ENCODE peak calls at places on chromosomes 5 and 9, in nine cellular contexts. One of them, this sample, is unnamed.
A peak's percentile ranks its signal among the peaks of the same experiment; 100 is the strongest.

GRCh38 chr5:58849151-58849550 is 266.3 kb downstream of the RAB3C start:
- DNase-seq in HEK293T: no peak
- DNase-seq in WTC11: no peak
- DNase-seq in occipital lobe: no peak
- DNase-seq in Calu3: no peak
- DNase-seq in sciatic nerve: no peak
- DNase-seq in HT-29: no peak
- DNase-seq in ELF-1: no peak
- DNase-seq in NB4: no peak
- DNase-seq in this sample: no peak

GRCh38 chr9:80231847-80232246 is 660.1 kb downstream of the TLE4 start:
- DNase-seq in NB4: no peak
- DNase-seq in occipital lobe: no peak
- DNase-seq in WTC11: no peak
- DNase-seq in Calu3: no peak
- DNase-seq in sciatic nerve: no peak
- DNase-seq in HEK293T: no peak
- DNase-seq in ELF-1: no peak
- DNase-seq in HT-29: no peak
- DNase-seq in this sample: no peak

GRCh38 chr5:136094189-136094912 is 38.3 kb upstream of the SMAD5 start:
- DNase-seq in HEK293T: no peak
- DNase-seq in Calu3: peak; percentile 54
- DNase-seq in ELF-1: no peak
- DNase-seq in occipital lobe: no peak
- DNase-seq in WTC11: no peak
- DNase-seq in NB4: no peak
- DNase-seq in sciatic nerve: no peak
- DNase-seq in HT-29: peak; percentile 59
- DNase-seq in this sample: no peak

GRCh38 chr9:94908583-94909249 is 182.2 kb downstream of the AOPEP start:
- DNase-seq in HEK293T: no peak
- DNase-seq in sciatic nerve: no peak
- DNase-seq in Calu3: peak; percentile 68
- DNase-seq in HT-29: peak; percentile 84
- DNase-seq in occipital lobe: no peak
- DNase-seq in WTC11: no peak
- DNase-seq in NB4: no peak
- DNase-seq in ELF-1: no peak
- DNase-seq in this sample: no peak

GRCh38 chr5:1295650-1296037 is 776 bp upstream of the TERT start:
- DNase-seq in HEK293T: no peak
- DNase-seq in occipital lobe: no peak
- DNase-seq in sciatic nerve: peak; percentile 47
- DNase-seq in HT-29: no peak
- DNase-seq in Calu3: no peak
- DNase-seq in ELF-1: no peak
- DNase-seq in WTC11: no peak
- DNase-seq in NB4: no peak
- DNase-seq in this sample: no peak

GRCh38 chr5:128965011-128965637 is at the start of gene SLC27A6:
- DNase-seq in sciatic nerve: no peak
- DNase-seq in Calu3: no peak
- DNase-seq in NB4: peak; percentile 76
- DNase-seq in WTC11: peak; percentile 66
- DNase-seq in HT-29: no peak
- DNase-seq in HEK293T: peak; percentile 68
- DNase-seq in ELF-1: peak; percentile 58
- DNase-seq in occipital lobe: no peak
- DNase-seq in this sample: no peak

GRCh38 chr5:141135030-141135717 is at the start of gene PCDHB5:
- DNase-seq in ELF-1: peak; percentile 62
- DNase-seq in WTC11: peak; percentile 72
- DNase-seq in NB4: peak; percentile 12
- DNase-seq in occipital lobe: no peak
- DNase-seq in HT-29: no peak
- DNase-seq in Calu3: no peak
- DNase-seq in sciatic nerve: no peak
- DNase-seq in HEK293T: peak; percentile 15
- DNase-seq in this sample: peak; percentile 75

GRCh38 chr5:142446131-142446959 is 121.5 kb upstream of the SPRY4 start:
- DNase-seq in WTC11: no peak
- DNase-seq in NB4: no peak
- DNase-seq in sciatic nerve: no peak
- DNase-seq in Calu3: peak; percentile 20
- DNase-seq in HT-29: no peak
- DNase-seq in HEK293T: no peak
- DNase-seq in occipital lobe: no peak
- DNase-seq in ELF-1: no peak
- DNase-seq in this sample: no peak

GRCh38 chr5:153043876-153044275 is 446.6 kb upstream of the GRIA1 start:
- DNase-seq in HT-29: no peak
- DNase-seq in Calu3: no peak
- DNase-seq in HEK293T: no peak
- DNase-seq in ELF-1: no peak
- DNase-seq in occipital lobe: no peak
- DNase-seq in sciatic nerve: no peak
- DNase-seq in WTC11: no peak
- DNase-seq in NB4: no peak
- DNase-seq in this sample: no peak

GRCh38 chr5:87541033-87541432 is 128.3 kb upstream of the CCNH start:
- DNase-seq in Calu3: peak; percentile 61
- DNase-seq in occipital lobe: peak; percentile 55
- DNase-seq in NB4: peak; percentile 8
- DNase-seq in WTC11: peak; percentile 16
- DNase-seq in ELF-1: peak; percentile 5
- DNase-seq in HT-29: peak; percentile 36
- DNase-seq in sciatic nerve: peak; percentile 82
- DNase-seq in HEK293T: peak; percentile 7
- DNase-seq in this sample: no peak

GRCh38 chr9:134629061-134629585 is 12.5 kb upstream of the COL5A1 start:
- DNase-seq in Calu3: no peak
- DNase-seq in WTC11: peak; percentile 7
- DNase-seq in ELF-1: no peak
- DNase-seq in HEK293T: no peak
- DNase-seq in NB4: no peak
- DNase-seq in sciatic nerve: peak; percentile 49
- DNase-seq in HT-29: no peak
- DNase-seq in occipital lobe: no peak
- DNase-seq in this sample: no peak

GRCh38 chr9:72363908-72364678 is 915 bp downstream of the ZFAND5 start:
- DNase-seq in sciatic nerve: peak; percentile 78
- DNase-seq in Calu3: peak; percentile 28
- DNase-seq in occipital lobe: peak; percentile 46
- DNase-seq in NB4: peak; percentile 69
- DNase-seq in WTC11: peak; percentile 41
- DNase-seq in HEK293T: peak; percentile 32
- DNase-seq in ELF-1: peak; percentile 40
- DNase-seq in HT-29: peak; percentile 38
- DNase-seq in this sample: peak; percentile 13

GRCh38 chr5:176775409-176775808 is 35.0 kb upstream of the UNC5A start:
- DNase-seq in WTC11: no peak
- DNase-seq in occipital lobe: no peak
- DNase-seq in ELF-1: no peak
- DNase-seq in HT-29: no peak
- DNase-seq in Calu3: no peak
- DNase-seq in NB4: no peak
- DNase-seq in sciatic nerve: no peak
- DNase-seq in HEK293T: no peak
- DNase-seq in this sample: no peak

GRCh38 chr5:74642543-74642863 is 2.0 kb upstream of the ENC1 start:
- DNase-seq in HEK293T: no peak
- DNase-seq in NB4: no peak
- DNase-seq in sciatic nerve: no peak
- DNase-seq in ELF-1: no peak
- DNase-seq in occipital lobe: no peak
- DNase-seq in HT-29: no peak
- DNase-seq in WTC11: no peak
- DNase-seq in Calu3: no peak
- DNase-seq in this sample: no peak

GRCh38 chr5:124963236-124963929 is 216.9 kb upstream of the ZNF608 start:
- DNase-seq in ELF-1: peak; percentile 81
- DNase-seq in sciatic nerve: no peak
- DNase-seq in WTC11: peak; percentile 31
- DNase-seq in Calu3: peak; percentile 11
- DNase-seq in occipital lobe: no peak
- DNase-seq in HT-29: no peak
- DNase-seq in NB4: peak; percentile 92
- DNase-seq in HEK293T: no peak
- DNase-seq in this sample: no peak

GRCh38 chr5:55062039-55062779 is 38.2 kb downstream of the GZMK start:
- DNase-seq in Calu3: no peak
- DNase-seq in HT-29: no peak
- DNase-seq in ELF-1: no peak
- DNase-seq in HEK293T: no peak
- DNase-seq in sciatic nerve: no peak
- DNase-seq in NB4: no peak
- DNase-seq in WTC11: no peak
- DNase-seq in occipital lobe: no peak
- DNase-seq in this sample: no peak

GRCh38 chr9:87674565-87675299 is 51.2 kb upstream of the CTSL start:
- DNase-seq in HEK293T: no peak
- DNase-seq in HT-29: no peak
- DNase-seq in NB4: no peak
- DNase-seq in occipital lobe: no peak
- DNase-seq in WTC11: no peak
- DNase-seq in sciatic nerve: no peak
- DNase-seq in Calu3: no peak
- DNase-seq in ELF-1: no peak
- DNase-seq in this sample: no peak

GRCh38 chr9:36798350-36799065 is 225.8 kb downstream of the MELK start:
- DNase-seq in sciatic nerve: peak; percentile 17
- DNase-seq in Calu3: peak; percentile 12
- DNase-seq in HT-29: peak; percentile 49
- DNase-seq in WTC11: no peak
- DNase-seq in NB4: peak; percentile 31
- DNase-seq in ELF-1: peak; percentile 36
- DNase-seq in HEK293T: peak; percentile 56
- DNase-seq in occipital lobe: no peak
- DNase-seq in this sample: no peak

GRCh38 chr9:77978086-77978781 is 53.4 kb downstream of the GNAQ start:
- DNase-seq in WTC11: no peak
- DNase-seq in sciatic nerve: no peak
- DNase-seq in NB4: peak; percentile 71
- DNase-seq in occipital lobe: no peak
- DNase-seq in HEK293T: no peak
- DNase-seq in Calu3: no peak
- DNase-seq in HT-29: no peak
- DNase-seq in ELF-1: no peak
- DNase-seq in this sample: no peak

GRCh38 chr5:139696894-139697658 is 48.9 kb downstream of the CXXC5 start:
- DNase-seq in HEK293T: no peak
- DNase-seq in ELF-1: no peak
- DNase-seq in NB4: peak; percentile 78
- DNase-seq in Calu3: peak; percentile 69
- DNase-seq in sciatic nerve: peak; percentile 89
- DNase-seq in WTC11: peak; percentile 77
- DNase-seq in occipital lobe: peak; percentile 62
- DNase-seq in HT-29: peak; percentile 48
- DNase-seq in this sample: peak; percentile 19

GRCh38 chr5:150593996-150594395 is 46.5 kb upstream of the SYNPO start:
- DNase-seq in HT-29: no peak
- DNase-seq in NB4: no peak
- DNase-seq in ELF-1: no peak
- DNase-seq in HEK293T: no peak
- DNase-seq in sciatic nerve: no peak
- DNase-seq in occipital lobe: no peak
- DNase-seq in Calu3: no peak
- DNase-seq in WTC11: no peak
- DNase-seq in this sample: no peak

GRCh38 chr9:115691686-115692085 is 461.9 kb upstream of the PAPPA start:
- DNase-seq in sciatic nerve: no peak
- DNase-seq in HEK293T: no peak
- DNase-seq in ELF-1: no peak
- DNase-seq in WTC11: no peak
- DNase-seq in Calu3: no peak
- DNase-seq in HT-29: no peak
- DNase-seq in NB4: no peak
- DNase-seq in occipital lobe: no peak
- DNase-seq in this sample: no peak

GRCh38 chr9:16519001-16519400 is 351.5 kb downstream of the BNC2 start:
- DNase-seq in Calu3: no peak
- DNase-seq in sciatic nerve: no peak
- DNase-seq in ELF-1: peak; percentile 74
- DNase-seq in occipital lobe: no peak
- DNase-seq in HT-29: no peak
- DNase-seq in NB4: no peak
- DNase-seq in WTC11: peak; percentile 36
- DNase-seq in HEK293T: no peak
- DNase-seq in this sample: no peak

GRCh38 chr9:134575103-134575816 is 66.3 kb upstream of the COL5A1 start:
- DNase-seq in occipital lobe: no peak
- DNase-seq in WTC11: no peak
- DNase-seq in sciatic nerve: peak; percentile 45
- DNase-seq in ELF-1: peak; percentile 54
- DNase-seq in HT-29: no peak
- DNase-seq in NB4: no peak
- DNase-seq in HEK293T: no peak
- DNase-seq in Calu3: no peak
- DNase-seq in this sample: no peak

GRCh38 chr9:136533775-136534157 is 12.1 kb downstream of the NOTCH1 start:
- DNase-seq in Calu3: no peak
- DNase-seq in ELF-1: no peak
- DNase-seq in HT-29: peak; percentile 78
- DNase-seq in occipital lobe: no peak
- DNase-seq in HEK293T: no peak
- DNase-seq in sciatic nerve: no peak
- DNase-seq in NB4: peak; percentile 37
- DNase-seq in WTC11: no peak
- DNase-seq in this sample: no peak

GRCh38 chr9:113578877-113579269 is 115.3 kb downstream of the RGS3 start:
- DNase-seq in Calu3: peak; percentile 84
- DNase-seq in sciatic nerve: no peak
- DNase-seq in WTC11: no peak
- DNase-seq in ELF-1: no peak
- DNase-seq in occipital lobe: no peak
- DNase-seq in NB4: peak; percentile 96
- DNase-seq in HT-29: peak; percentile 89
- DNase-seq in HEK293T: no peak
- DNase-seq in this sample: no peak

This sample was measured in NCI-H2227 treated with DMSO at 0.1 percent for 48 hours.